ENCODE peak calls at places on chromosomes 6 and 20, in four cellular contexts. One of them, this sample, is unnamed.

GRCh38 chr6:37884548-37884947 is 65.0 kb downstream of the ZFAND3 start:
- DNase-seq in cardiac muscle cell: no peak
- DNase-seq in neuronal stem cell: no peak
- DNase-seq in CD8-positive, alpha-beta T cell: no peak
- DNase-seq in this sample: no peak

GRCh38 chr20:50873518-50873959 is 57.7 kb downstream of the ADNP start:
- DNase-seq in cardiac muscle cell: no peak
- DNase-seq in neuronal stem cell: no peak
- DNase-seq in CD8-positive, alpha-beta T cell: no peak
- DNase-seq in this sample: no peak

GRCh38 chr20:56626367-56627121 is 2.6 kb upstream of the TFAP2C start:
- DNase-seq in cardiac muscle cell: peak; percentile 24
- DNase-seq in neuronal stem cell: peak; percentile 71
- DNase-seq in CD8-positive, alpha-beta T cell: no peak
- DNase-seq in this sample: peak; percentile 88

GRCh38 chr6:14763139-14763538 is 482.7 kb upstream of the JARID2 start:
- DNase-seq in cardiac muscle cell: peak; percentile 27
- DNase-seq in neuronal stem cell: no peak
- DNase-seq in CD8-positive, alpha-beta T cell: no peak
- DNase-seq in this sample: no peak

GRCh38 chr20:50113420-50114224 is 672 bp upstream of the UBE2V1 start:
- DNase-seq in cardiac muscle cell: no peak
- DNase-seq in neuronal stem cell: no peak
- DNase-seq in CD8-positive, alpha-beta T cell: no peak
- DNase-seq in this sample: no peak

GRCh38 chr6:115838763-115839401 is 221.8 kb downstream of the FRK start:
- DNase-seq in cardiac muscle cell: peak; percentile 35
- DNase-seq in neuronal stem cell: no peak
- DNase-seq in CD8-positive, alpha-beta T cell: no peak
- DNase-seq in this sample: peak; percentile 57

GRCh38 chr20:25284131-25284601 is 36.3 kb downstream of the PYGB start:
- DNase-seq in cardiac muscle cell: no peak
- DNase-seq in neuronal stem cell: no peak
- DNase-seq in CD8-positive, alpha-beta T cell: no peak
- DNase-seq in this sample: no peak

GRCh38 chr20:51163996-51164600 is 141.2 kb upstream of the KCNG1 start:
- DNase-seq in cardiac muscle cell: no peak
- DNase-seq in neuronal stem cell: no peak
- DNase-seq in CD8-positive, alpha-beta T cell: no peak
- DNase-seq in this sample: no peak

GRCh38 chr20:50120935-50121693 is 8.2 kb upstream of the UBE2V1 start:
- DNase-seq in cardiac muscle cell: peak; percentile 69
- DNase-seq in neuronal stem cell: no peak
- DNase-seq in CD8-positive, alpha-beta T cell: peak; percentile 65
- DNase-seq in this sample: no peak

GRCh38 chr6:26223677-26224546 is 136.7 kb downstream of the HFE start:
- DNase-seq in cardiac muscle cell: peak; percentile 95
- DNase-seq in neuronal stem cell: peak; percentile 74
- DNase-seq in CD8-positive, alpha-beta T cell: peak; percentile 59
- DNase-seq in this sample: no peak

GRCh38 chr6:26224940-26225847 is 138.0 kb downstream of the HFE start:
- DNase-seq in cardiac muscle cell: peak; percentile 94
- DNase-seq in neuronal stem cell: peak; percentile 85
- DNase-seq in CD8-positive, alpha-beta T cell: no peak
- DNase-seq in this sample: no peak

GRCh38 chr6:26223213-26223612 is 136.0 kb downstream of the HFE start:
- DNase-seq in cardiac muscle cell: peak; percentile 32
- DNase-seq in neuronal stem cell: no peak
- DNase-seq in CD8-positive, alpha-beta T cell: no peak
- DNase-seq in this sample: no peak

GRCh38 chr6:26224547-26224912 is 137.3 kb downstream of the HFE start:
- DNase-seq in cardiac muscle cell: no peak
- DNase-seq in neuronal stem cell: no peak
- DNase-seq in CD8-positive, alpha-beta T cell: no peak
- DNase-seq in this sample: no peak

GRCh38 chr6:26225848-26226590 is 138.8 kb downstream of the HFE start:
- DNase-seq in cardiac muscle cell: no peak
- DNase-seq in neuronal stem cell: no peak
- DNase-seq in CD8-positive, alpha-beta T cell: no peak
- DNase-seq in this sample: no peak
- H3K4me3 ChIP-seq in cardiac muscle cell: peak overlapping the region; percentile 49
- H3K4me3 ChIP-seq in neuronal stem cell: peak overlapping the region; percentile 69
- H3K4me3 ChIP-seq in CD8-positive, alpha-beta T cell: no peak overlapping the region
- H3K4me3 ChIP-seq in this sample: no peak overlapping the region

GRCh38 chr6:2921520-2922115 is 18.5 kb upstream of the SERPINB9 start:
- DNase-seq in cardiac muscle cell: no peak
- DNase-seq in neuronal stem cell: no peak
- DNase-seq in CD8-positive, alpha-beta T cell: no peak
- DNase-seq in this sample: no peak
- H3K4me1 ChIP-seq in cardiac muscle cell: peaks cover 9% of the 10 kb centered on the region
- H3K4me1 ChIP-seq in neuronal stem cell: peaks cover 3% of the 10 kb centered on the region
- H3K4me1 ChIP-seq in CD8-positive, alpha-beta T cell: no peaks in the 10 kb centered on the region
- H3K4me1 ChIP-seq in this sample: peaks cover 17% of the 10 kb centered on the region

DNA sequence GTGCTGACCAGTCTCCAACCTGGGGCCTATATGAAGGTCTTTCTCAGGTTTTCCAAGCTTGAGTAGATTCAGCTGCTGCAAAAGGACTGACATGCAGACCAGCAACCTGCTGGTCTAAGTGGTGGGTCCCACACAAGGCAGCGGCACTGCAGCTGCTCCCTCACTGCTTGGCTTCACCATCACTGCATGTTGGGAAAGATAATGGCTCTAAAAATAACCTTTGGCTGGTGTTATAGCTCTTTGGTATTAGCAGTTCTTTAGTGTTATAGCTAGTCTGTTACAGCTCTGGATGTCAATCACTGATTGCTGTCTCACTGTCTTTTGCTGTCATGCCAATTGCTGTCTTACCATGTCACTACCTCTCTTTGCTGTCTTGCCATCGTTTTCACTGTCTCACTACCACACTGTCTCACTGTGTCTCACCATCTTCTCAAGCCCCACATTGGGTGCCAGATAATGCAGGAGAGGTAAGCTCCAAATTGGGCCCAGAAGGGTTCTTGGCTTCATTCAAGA is 726.4 kb downstream of the TENT5A start:
- DNase-seq in cardiac muscle cell: no peak
- DNase-seq in neuronal stem cell: no peak
- DNase-seq in CD8-positive, alpha-beta T cell: no peak
- DNase-seq in this sample: no peak
- H3K9me3 ChIP-seq in cardiac muscle cell: no peaks in the 10 kb centered on the region
- H3K9me3 ChIP-seq in neuronal stem cell: peaks cover 17% of the 10 kb centered on the region
- H3K9me3 ChIP-seq in CD8-positive, alpha-beta T cell: no peaks in the 10 kb centered on the region
- H3K9me3 ChIP-seq in this sample: no peaks in the 10 kb centered on the region

GRCh38 chr20:47316776-47317126 is 39.7 kb downstream of the ZMYND8 start:
- DNase-seq in cardiac muscle cell: no peak
- DNase-seq in neuronal stem cell: no peak
- DNase-seq in CD8-positive, alpha-beta T cell: no peak
- DNase-seq in this sample: no peak
- H3K4me3 ChIP-seq in cardiac muscle cell: no peak overlapping the region
- H3K4me3 ChIP-seq in neuronal stem cell: no peak overlapping the region
- H3K4me3 ChIP-seq in CD8-positive, alpha-beta T cell: no peak overlapping the region
- H3K4me3 ChIP-seq in this sample: no peak overlapping the region